ENCODE peak calls at places on chromosomes 1 and 21, in five cellular contexts. L, K, A, N and I are unnamed samples.

GRCh38 chr1:27221098-27221497 is 13.3 kb upstream of the WDTC1 start:
- DNase-seq in N (no peak), A (no peak), L (no peak), K (no peak), I (no peak)

GRCh38 chr21:28492127-28492526 is 500.6 kb downstream of the LTN1 start:
- DNase-seq in K (no peak), A (no peak), N (no peak), L (no peak), I (no peak)

GRCh38 chr1:149885364-149886111 is 13.8 kb upstream of the BOLA1 start:
- DNase-seq in N (peak), A (peak), L (peak), K (peak), I (peak)

GRCh38 chr1:89622895-89623294 is 10.0 kb upstream of the LRRC8C start:
- DNase-seq in L (no peak), N (no peak), K (no peak), A (no peak), I (no peak)

GRCh38 chr1:62991152-62991551 is 207.2 kb downstream of the ATG4C start:
- DNase-seq in K (no peak), L (no peak), A (no peak), N (no peak), I (no peak)

GRCh38 chr1:203607169-203607873 is 19.3 kb upstream of the ATP2B4 start:
- DNase-seq in A (no peak), N (peak), K (peak), L (peak), I (no peak)

GRCh38 chr1:222310830-222311229 is 237.1 kb downstream of the HHIPL2 start:
- DNase-seq in N (no peak), A (no peak), L (no peak), K (no peak), I (no peak)

GRCh38 chr21:17769049-17769845 is 49.9 kb downstream of the C21orf91 start:
- DNase-seq in K (no peak), N (no peak), L (no peak), A (no peak), I (no peak)

GRCh38 chr1:17276568-17276967 is 27.7 kb downstream of the PADI3 start:
- DNase-seq in A (no peak), K (peak), N (peak), L (no peak), I (peak)

GRCh38 chr1:23958810-23959460 is 693 bp upstream of the PNRC2 start:
- DNase-seq in L (peak), A (peak), N (peak), K (peak), I (peak)

GRCh38 chr1:197374428-197374827 is 106.4 kb downstream of the CRB1 start:
- DNase-seq in K (no peak), N (no peak), A (no peak), L (no peak), I (no peak)

GRCh38 chr1:234990874-234991801 is 137.5 kb downstream of the TOMM20 start:
- DNase-seq in N (no peak), K (no peak), L (no peak), A (no peak), I (no peak)

GRCh38 chr1:90919900-90920299 is 101.9 kb downstream of the ZNF644 start:
- DNase-seq in L (no peak), N (no peak), K (no peak), A (no peak), I (no peak)

GRCh38 chr1:79679916-79680315 is 673.4 kb upstream of the ADGRL4 start:
- DNase-seq in L (no peak), A (no peak), K (no peak), N (no peak), I (no peak)

GRCh38 chr21:39094847-39095525 is 88.3 kb downstream of the PSMG1 start:
- DNase-seq in N (peak), L (no peak), K (peak), A (no peak), I (no peak)

GRCh38 chr1:170027760-170028159 is 46.7 kb downstream of the KIFAP3 start:
- DNase-seq in N (no peak), A (no peak), L (no peak), K (no peak), I (no peak)

GRCh38 chr1:12143631-12144155 is 23.1 kb upstream of the TNFRSF1B start:
- DNase-seq in L (peak), N (peak), K (peak), A (peak), I (peak)

GRCh38 chr1:92485374-92486250 is 1.1 kb downstream of the GFI1 start:
- DNase-seq in A (no peak), L (no peak), N (peak), K (no peak), I (peak)

GRCh38 chr1:51236548-51237312 is 657 bp downstream of the RNF11 start:
- DNase-seq in L (no peak), K (no peak), A (peak), N (peak), I (peak)

GRCh38 chr1:154379301-154379700 is 25.8 kb upstream of the IL6R start:
- DNase-seq in A (no peak), K (no peak), L (no peak), N (no peak), I (no peak)

GRCh38 chr1:113937146-113937545 is 8.0 kb downstream of the HIPK1 start:
- DNase-seq in L (no peak), N (no peak), A (no peak), K (no peak), I (no peak)

GRCh38 chr1:87715471-87715870 is 386.8 kb downstream of the LMO4 start:
- DNase-seq in K (no peak), L (no peak), A (no peak), N (no peak), I (no peak)

GRCh38 chr21:44927587-44928461 is 7.1 kb upstream of the ITGB2 start:
- DNase-seq in A (no peak), N (peak), K (no peak), L (no peak), I (peak)

GRCh38 chr1:231699769-231700168 is 73.2 kb downstream of the DISC1 start:
- DNase-seq in A (no peak), L (no peak), K (no peak), N (no peak), I (no peak)

GRCh38 chr21:38310619-38311018 is 53.8 kb downstream of the KCNJ15 start:
- DNase-seq in K (no peak), N (no peak), A (no peak), L (no peak), I (no peak)

GRCh38 chr1:234606731-234607090 is 3.3 kb downstream of the IRF2BP2 start:
- DNase-seq in K (no peak), N (no peak), L (no peak), A (no peak), I (no peak)

GRCh38 chr1:88979054-88979748 is 13.2 kb downstream of the KYAT3 start:
- DNase-seq in K (peak), N (no peak), L (no peak), A (no peak), I (no peak)

GRCh38 chr1:29682918-29683314 is 446.6 kb downstream of the PTPRU start:
- DNase-seq in L (no peak), A (peak), K (no peak), N (no peak), I (no peak)

GRCh38 chr21:36117276-36117675 is 17.6 kb upstream of the CBR3 start:
- DNase-seq in L (no peak), A (no peak), K (no peak), N (no peak), I (no peak)

GRCh38 chr1:78664763-78665162 is 15.1 kb downstream of the IFI44 start:
- DNase-seq in A (no peak), N (no peak), L (no peak), K (no peak), I (no peak)

GRCh38 chr1:207867136-207868081 is 43.5 kb downstream of the CD34 start:
- DNase-seq in A (no peak), L (no peak), N (no peak), K (no peak), I (no peak)

GRCh38 chr1:28329395-28330153 is 734 bp downstream of the MED18 start:
- DNase-seq in L (no peak), K (peak), N (no peak), A (no peak), I (peak)

GRCh38 chr1:7727816-7728477 is 43.1 kb upstream of the VAMP3 start:
- DNase-seq in K (no peak), N (no peak), L (no peak), A (no peak), I (no peak)

GRCh38 chr1:151158751-151159251 is 2.4 kb downstream of the TNFAIP8L2 start:
- DNase-seq in L (no peak), A (no peak), K (no peak), N (no peak), I (no peak)

GRCh38 chr1:151159373-151159772 is 2.9 kb downstream of the TNFAIP8L2 start:
- DNase-seq in A (no peak), N (no peak), K (no peak), L (no peak), I (no peak)

GRCh38 chr1:151156515-151156819 is at the start of gene TNFAIP8L2:
- DNase-seq in A (no peak), N (no peak), L (no peak), K (no peak), I (no peak)

GRCh38 chr1:151158311-151158710 is 1.9 kb downstream of the TNFAIP8L2 start:
- DNase-seq in N (no peak), A (no peak), L (no peak), K (no peak), I (no peak)

DNA sequence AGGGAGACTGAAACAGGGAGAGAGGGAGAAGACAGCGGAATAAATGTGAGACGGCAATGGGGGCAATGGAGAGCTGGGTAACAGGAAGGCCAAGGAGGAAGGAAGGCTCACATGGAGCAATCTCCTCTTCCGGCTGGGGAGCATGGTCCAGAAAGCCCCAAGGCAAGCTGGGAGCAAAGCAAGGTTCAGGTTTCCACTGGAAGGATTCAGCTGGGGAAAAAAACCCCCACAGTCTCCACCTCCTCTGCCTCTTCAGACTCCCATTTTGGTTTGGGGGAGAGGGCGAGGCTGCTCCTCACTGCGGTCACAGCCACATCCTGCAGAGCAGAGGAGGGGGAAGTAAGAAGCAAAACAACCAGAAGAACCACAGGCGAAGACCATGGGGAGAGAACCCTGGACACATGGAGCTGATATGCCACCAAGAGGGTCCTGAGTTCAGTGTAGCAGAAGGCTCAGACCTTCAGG is 650 bp downstream of the TNFAIP8L2 start:
- DNase-seq in K (no peak), N (no peak), A (no peak), L (no peak), I (no peak)
- TF ChIP-seq CTCF in K (no peak), N (no peak), A (no peak), L (no peak), I (no peak)

DNA sequence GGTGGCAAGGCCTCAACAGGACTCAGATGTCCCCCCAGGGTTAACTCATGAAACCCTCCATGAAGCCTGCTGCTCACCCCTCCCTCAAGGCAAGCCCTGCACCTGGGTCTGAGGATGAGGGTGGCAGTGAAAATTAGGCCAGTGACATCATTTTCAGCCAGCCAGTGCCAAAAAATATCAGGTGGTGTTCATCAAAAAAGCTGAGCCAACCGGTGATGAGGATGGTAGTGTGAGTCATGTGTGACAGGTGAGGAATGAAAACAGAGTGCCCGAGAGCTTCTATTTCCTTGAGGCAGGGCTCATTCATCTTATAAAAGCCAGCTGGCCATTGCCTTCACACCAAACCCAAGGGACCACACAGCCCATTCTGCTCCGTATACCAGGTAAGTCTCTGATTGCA is at the start of gene SPRR1A:
- DNase-seq in L (no peak), N (peak), K (no peak), A (no peak), I (peak)
- TF ChIP-seq CTCF in L (no peak), N (no peak), K (no peak), A (no peak), I (no peak)

GRCh38 chr1:156448134-156448967 is 52.2 kb downstream of the MEF2D start:
- DNase-seq in K (no peak), A (no peak), N (no peak), L (no peak), I (no peak)

GRCh38 chr1:156456625-156457465 is 43.7 kb downstream of the MEF2D start:
- DNase-seq in N (peak), L (peak), A (peak), K (peak), I (peak)

GRCh38 chr1:156452863-156453262 is 47.7 kb downstream of the MEF2D start:
- DNase-seq in N (no peak), K (no peak), A (no peak), L (no peak), I (no peak)

GRCh38 chr1:156455362-156455761 is 45.2 kb downstream of the MEF2D start:
- DNase-seq in K (no peak), A (no peak), N (no peak), L (no peak), I (no peak)

DNA sequence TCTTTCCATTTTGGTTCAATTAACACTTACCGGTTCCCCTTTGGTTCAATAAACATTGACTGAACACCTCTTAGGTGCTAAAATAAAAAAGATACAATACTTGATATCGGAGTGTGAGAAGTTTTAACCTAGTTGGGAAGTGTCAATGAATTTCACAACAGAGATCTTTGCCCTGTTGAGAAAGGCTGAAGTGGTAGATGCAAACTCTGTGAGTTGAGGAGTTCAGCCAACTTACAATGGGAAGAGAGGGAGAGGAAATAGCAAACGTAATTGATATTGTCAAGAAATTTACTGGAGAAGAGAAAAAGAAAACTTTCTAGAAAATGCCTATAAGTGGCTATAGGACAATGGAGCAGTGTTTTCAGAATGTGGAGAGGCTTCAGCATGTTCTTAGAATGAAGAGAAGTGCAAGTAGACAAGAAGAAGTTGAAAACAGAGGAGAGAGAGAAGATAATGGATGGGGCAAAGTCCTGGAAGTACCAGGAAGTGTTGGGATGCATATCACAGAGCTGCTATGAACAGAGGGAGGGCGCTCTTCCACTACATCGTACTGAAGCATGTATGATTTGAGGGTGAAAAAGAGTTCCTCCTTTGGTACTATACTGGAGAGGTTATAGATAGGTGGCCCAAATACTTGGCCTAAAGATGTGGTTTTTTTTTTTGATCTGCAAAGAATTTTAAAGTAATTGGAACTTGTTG is 48.9 kb downstream of the MEF2D start:
- DNase-seq in N (no peak), A (no peak), K (no peak), L (no peak), I (no peak)
- TF ChIP-seq CTCF in N (no peak), A (no peak), K (no peak), L (no peak), I (no peak)

DNA sequence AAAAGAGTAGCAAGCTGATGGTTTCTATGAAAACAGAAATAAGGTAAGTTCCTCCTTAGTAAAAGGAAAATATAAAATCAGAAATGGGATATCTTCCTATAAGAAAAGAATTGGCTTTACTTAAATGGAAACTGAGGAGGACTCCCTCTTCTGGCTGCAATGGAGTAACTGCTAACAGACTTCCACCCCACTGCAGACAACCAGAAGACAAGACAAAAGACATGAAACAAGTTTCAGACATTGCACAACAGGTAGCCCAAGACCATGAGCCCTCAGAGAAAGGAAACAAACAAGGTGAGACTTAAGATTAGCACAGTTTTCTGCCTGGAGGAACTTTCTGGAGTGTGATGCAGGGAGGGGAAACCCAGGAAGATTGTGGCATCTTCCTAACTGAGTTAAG is 17.0 kb upstream of the OLFML2B start:
- DNase-seq in K (no peak), N (no peak), L (no peak), A (no peak), I (no peak)
- TF ChIP-seq CTCF in K (peak), N (peak), L (peak), A (no peak), I (peak)

GRCh38 chr1:71196685-71197084 is 115.8 kb upstream of the ZRANB2 start:
- DNase-seq in L (peak), N (no peak), A (no peak), K (peak), I (no peak)
- TF ChIP-seq CTCF in L (peak), N (peak), A (no peak), K (peak), I (no peak)

GRCh38 chr21:33231526-33231925 is 1.8 kb downstream of the IFNAR2 start:
- DNase-seq in L (no peak), A (no peak), N (no peak), K (no peak), I (no peak)

GRCh38 chr21:33229776-33230517 is at the start of gene IFNAR2:
- DNase-seq in K (no peak), N (peak), L (no peak), A (no peak), I (peak)

GRCh38 chr21:33232640-33233039 is 2.9 kb downstream of the IFNAR2 start:
- DNase-seq in K (no peak), N (no peak), A (no peak), L (no peak), I (no peak)

GRCh38 chr21:33229099-33229775 is 501 bp upstream of the IFNAR2 start:
- DNase-seq in L (no peak), N (no peak), A (no peak), K (no peak), I (no peak)

DNA sequence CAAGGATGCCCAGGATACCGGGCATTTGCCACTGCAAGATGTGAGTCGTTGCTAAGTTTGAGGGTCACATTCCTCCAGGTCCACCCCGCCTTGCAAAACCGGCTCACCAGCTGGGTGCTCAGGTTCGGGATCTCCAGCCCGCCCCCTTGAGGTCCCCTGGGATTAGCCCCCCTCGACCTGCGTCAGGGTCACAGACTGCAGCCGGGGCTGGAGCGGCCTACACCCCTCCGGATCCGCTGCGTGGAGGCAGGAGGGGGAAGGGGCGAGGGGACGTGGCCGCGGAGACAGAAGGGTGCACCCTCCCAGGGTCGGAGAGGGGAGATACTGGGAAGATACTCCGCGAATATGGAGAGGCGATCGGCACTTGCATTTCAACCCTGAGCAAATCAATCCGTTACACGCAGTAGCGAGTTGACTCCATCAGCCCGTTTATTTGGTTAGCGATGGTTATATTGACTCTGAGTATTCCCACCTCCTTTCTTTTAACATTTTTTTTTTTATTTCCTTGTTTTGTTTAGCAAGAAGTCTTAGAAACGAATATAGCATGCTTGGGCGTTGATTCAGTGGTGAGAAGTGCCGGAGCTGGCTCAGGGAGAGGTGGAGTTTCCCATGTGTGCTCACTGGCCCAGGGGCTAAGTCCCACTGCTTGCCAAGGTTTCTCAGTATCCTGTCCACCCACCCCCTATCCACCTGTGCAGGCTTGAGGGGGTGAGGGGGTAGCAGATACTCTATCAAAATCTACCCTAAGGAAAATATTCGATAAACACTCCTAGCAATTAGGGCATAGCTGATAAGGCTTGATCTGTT is 983 bp downstream of the IFNAR2 start:
- DNase-seq in N (peak), K (peak), L (no peak), A (no peak), I (peak)
- TF ChIP-seq CTCF in N (no peak), K (peak), L (peak), A (no peak), I (no peak)

GRCh38 chr1:72845342-72845741 is 563.0 kb upstream of the NEGR1 start:
- DNase-seq in L (no peak), K (peak), N (no peak), A (no peak), I (peak)
- TF ChIP-seq CTCF in L (peak), K (peak), N (no peak), A (no peak), I (no peak)

GRCh38 chr1:19646771-19647319 is 2.7 kb downstream of the NBL1 start:
- DNase-seq in N (no peak), L (no peak), K (no peak), A (no peak), I (no peak)

GRCh38 chr1:19648239-19648638 is 4.1 kb downstream of the NBL1 start:
- DNase-seq in N (no peak), L (no peak), A (no peak), K (no peak), I (no peak)

GRCh38 chr1:19650416-19651140 is 6.5 kb downstream of the NBL1 start:
- DNase-seq in K (no peak), L (no peak), A (no peak), N (no peak), I (no peak)

GRCh38 chr1:19647643-19648042 is 3.5 kb downstream of the NBL1 start:
- DNase-seq in A (no peak), N (no peak), K (no peak), L (no peak), I (no peak)

GRCh38 chr1:19648689-19649088 is 4.6 kb downstream of the NBL1 start:
- DNase-seq in A (no peak), K (no peak), L (no peak), N (peak), I (no peak)
- TF ChIP-seq CTCF in A (no peak), K (peak), L (peak), N (no peak), I (no peak)

GRCh38 chr1:229781453-229781852 is 155.4 kb downstream of the URB2 start:
- DNase-seq in K (no peak), N (peak), A (no peak), L (no peak), I (peak)
- TF ChIP-seq CTCF in K (no peak), N (peak), A (no peak), L (no peak), I (peak)